ENCODE peak calls at places on chromosomes 13 and 19, in nine cellular contexts. One of them, this sample, is unnamed.

GRCh38 chr13:28729541-28729940 is 10.8 kb upstream of the SLC46A3 start:
- DNase-seq in H1: no peak
- DNase-seq in stomach: no peak
- DNase-seq in transverse colon: no peak
- DNase-seq in suprapubic skin: no peak
- DNase-seq in HepG2: no peak
- DNase-seq in HCT116: no peak
- DNase-seq in GM23338: no peak
- DNase-seq in Panc1: no peak
- DNase-seq in this sample: no peak

GRCh38 chr19:46862504-46862835 is 1.7 kb downstream of the ARHGAP35 start:
- DNase-seq in H1: no peak
- DNase-seq in GM23338: no peak
- DNase-seq in Panc1: no peak
- DNase-seq in HepG2: no peak
- DNase-seq in stomach: no peak
- DNase-seq in suprapubic skin: peak
- DNase-seq in transverse colon: no peak
- DNase-seq in HCT116: no peak
- DNase-seq in this sample: no peak

GRCh38 chr13:71964491-71965108 is 97.6 kb upstream of the DACH1 start:
- DNase-seq in stomach: no peak
- DNase-seq in HCT116: no peak
- DNase-seq in HepG2: no peak
- DNase-seq in transverse colon: no peak
- DNase-seq in GM23338: no peak
- DNase-seq in Panc1: no peak
- DNase-seq in H1: no peak
- DNase-seq in suprapubic skin: no peak
- DNase-seq in this sample: no peak

GRCh38 chr19:43983912-43984686 is at the start of gene ZNF155:
- DNase-seq in HepG2: peak
- DNase-seq in GM23338: peak
- DNase-seq in transverse colon: peak
- DNase-seq in suprapubic skin: peak
- DNase-seq in Panc1: peak
- DNase-seq in HCT116: peak
- DNase-seq in stomach: peak
- DNase-seq in H1: peak
- DNase-seq in this sample: peak

GRCh38 chr13:24161010-24161775 is 673 bp downstream of the SPATA13 start:
- DNase-seq in GM23338: peak
- DNase-seq in transverse colon: peak
- DNase-seq in H1: peak
- DNase-seq in Panc1: no peak
- DNase-seq in suprapubic skin: no peak
- DNase-seq in HCT116: no peak
- DNase-seq in HepG2: peak
- DNase-seq in stomach: peak
- DNase-seq in this sample: no peak

GRCh38 chr19:45547965-45548609 is 36.5 kb downstream of the OPA3 start:
- DNase-seq in GM23338: no peak
- DNase-seq in HCT116: peak
- DNase-seq in suprapubic skin: no peak
- DNase-seq in transverse colon: peak
- DNase-seq in Panc1: no peak
- DNase-seq in H1: no peak
- DNase-seq in HepG2: no peak
- DNase-seq in stomach: no peak
- DNase-seq in this sample: no peak

GRCh38 chr13:100274942-100275506 is 186.1 kb downstream of the PCCA start:
- DNase-seq in HCT116: no peak
- DNase-seq in suprapubic skin: no peak
- DNase-seq in GM23338: no peak
- DNase-seq in HepG2: peak
- DNase-seq in transverse colon: no peak
- DNase-seq in stomach: no peak
- DNase-seq in Panc1: no peak
- DNase-seq in H1: no peak
- DNase-seq in this sample: no peak

GRCh38 chr13:74052402-74052928 is 81.7 kb downstream of the KLF12 start:
- DNase-seq in HepG2: peak
- DNase-seq in transverse colon: no peak
- DNase-seq in GM23338: peak
- DNase-seq in Panc1: no peak
- DNase-seq in suprapubic skin: no peak
- DNase-seq in HCT116: no peak
- DNase-seq in H1: no peak
- DNase-seq in stomach: peak
- DNase-seq in this sample: no peak

GRCh38 chr19:12872941-12873890 is 8.0 kb downstream of the DNASE2 start:
- DNase-seq in stomach: peak
- DNase-seq in HCT116: no peak
- DNase-seq in transverse colon: peak
- DNase-seq in HepG2: peak
- DNase-seq in GM23338: peak
- DNase-seq in H1: peak
- DNase-seq in suprapubic skin: no peak
- DNase-seq in Panc1: no peak
- DNase-seq in this sample: no peak

GRCh38 chr13:66558511-66558910 is 671.6 kb downstream of the PCDH9 start:
- DNase-seq in HepG2: no peak
- DNase-seq in H1: no peak
- DNase-seq in suprapubic skin: no peak
- DNase-seq in transverse colon: no peak
- DNase-seq in HCT116: no peak
- DNase-seq in GM23338: no peak
- DNase-seq in stomach: no peak
- DNase-seq in Panc1: no peak
- DNase-seq in this sample: no peak

GRCh38 chr19:8505680-8506401 is 3.4 kb upstream of the PRAM1 start:
- DNase-seq in HCT116: no peak
- DNase-seq in suprapubic skin: no peak
- DNase-seq in Panc1: no peak
- DNase-seq in transverse colon: peak
- DNase-seq in H1: peak
- DNase-seq in GM23338: peak
- DNase-seq in HepG2: peak
- DNase-seq in stomach: peak
- DNase-seq in this sample: no peak

GRCh38 chr19:8503506-8503905 is 1.1 kb upstream of the PRAM1 start:
- DNase-seq in GM23338: no peak
- DNase-seq in H1: no peak
- DNase-seq in stomach: no peak
- DNase-seq in transverse colon: no peak
- DNase-seq in HepG2: no peak
- DNase-seq in Panc1: no peak
- DNase-seq in suprapubic skin: no peak
- DNase-seq in HCT116: no peak
- DNase-seq in this sample: no peak

GRCh38 chr19:8501968-8502367 is 472 bp downstream of the PRAM1 start:
- DNase-seq in HepG2: no peak
- DNase-seq in GM23338: no peak
- DNase-seq in H1: no peak
- DNase-seq in Panc1: no peak
- DNase-seq in suprapubic skin: no peak
- DNase-seq in stomach: no peak
- DNase-seq in HCT116: no peak
- DNase-seq in transverse colon: no peak
- DNase-seq in this sample: no peak

GRCh38 chr19:8506402-8506957 is 4.0 kb upstream of the PRAM1 start:
- DNase-seq in suprapubic skin: no peak
- DNase-seq in Panc1: no peak
- DNase-seq in H1: no peak
- DNase-seq in transverse colon: no peak
- DNase-seq in GM23338: peak
- DNase-seq in stomach: no peak
- DNase-seq in HCT116: no peak
- DNase-seq in HepG2: no peak
- DNase-seq in this sample: no peak

GRCh38 chr19:8504171-8504570 is 1.7 kb upstream of the PRAM1 start:
- DNase-seq in HCT116: no peak
- DNase-seq in transverse colon: no peak
- DNase-seq in GM23338: no peak
- DNase-seq in H1: no peak
- DNase-seq in stomach: no peak
- DNase-seq in suprapubic skin: no peak
- DNase-seq in HepG2: no peak
- DNase-seq in Panc1: no peak
- DNase-seq in this sample: no peak
- TF ChIP-seq POLR2AphosphoS5 in HCT116: no peak
- TF ChIP-seq POLR2AphosphoS5 in transverse colon: no peak
- TF ChIP-seq POLR2AphosphoS5 in GM23338: no peak
- TF ChIP-seq POLR2AphosphoS5 in H1: no peak
- TF ChIP-seq POLR2AphosphoS5 in stomach: no peak
- TF ChIP-seq POLR2AphosphoS5 in suprapubic skin: no peak
- TF ChIP-seq POLR2AphosphoS5 in HepG2: no peak
- TF ChIP-seq POLR2AphosphoS5 in Panc1: no peak
- TF ChIP-seq POLR2AphosphoS5 in this sample: no peak

GRCh38 chr19:513368-514165 is 6.3 kb downstream of the TPGS1 start:
- DNase-seq in HCT116: no peak
- DNase-seq in H1: no peak
- DNase-seq in transverse colon: no peak
- DNase-seq in Panc1: no peak
- DNase-seq in stomach: no peak
- DNase-seq in HepG2: no peak
- DNase-seq in suprapubic skin: no peak
- DNase-seq in GM23338: no peak
- DNase-seq in this sample: no peak
- H3K4me3 ChIP-seq in HCT116: no peak
- H3K4me3 ChIP-seq in H1: no peak
- H3K4me3 ChIP-seq in transverse colon: no peak
- H3K4me3 ChIP-seq in Panc1: no peak
- H3K4me3 ChIP-seq in stomach: no peak
- H3K4me3 ChIP-seq in HepG2: no peak
- H3K4me3 ChIP-seq in suprapubic skin: no peak
- H3K4me3 ChIP-seq in GM23338: no peak
- H3K4me3 ChIP-seq in this sample: no peak

DNA sequence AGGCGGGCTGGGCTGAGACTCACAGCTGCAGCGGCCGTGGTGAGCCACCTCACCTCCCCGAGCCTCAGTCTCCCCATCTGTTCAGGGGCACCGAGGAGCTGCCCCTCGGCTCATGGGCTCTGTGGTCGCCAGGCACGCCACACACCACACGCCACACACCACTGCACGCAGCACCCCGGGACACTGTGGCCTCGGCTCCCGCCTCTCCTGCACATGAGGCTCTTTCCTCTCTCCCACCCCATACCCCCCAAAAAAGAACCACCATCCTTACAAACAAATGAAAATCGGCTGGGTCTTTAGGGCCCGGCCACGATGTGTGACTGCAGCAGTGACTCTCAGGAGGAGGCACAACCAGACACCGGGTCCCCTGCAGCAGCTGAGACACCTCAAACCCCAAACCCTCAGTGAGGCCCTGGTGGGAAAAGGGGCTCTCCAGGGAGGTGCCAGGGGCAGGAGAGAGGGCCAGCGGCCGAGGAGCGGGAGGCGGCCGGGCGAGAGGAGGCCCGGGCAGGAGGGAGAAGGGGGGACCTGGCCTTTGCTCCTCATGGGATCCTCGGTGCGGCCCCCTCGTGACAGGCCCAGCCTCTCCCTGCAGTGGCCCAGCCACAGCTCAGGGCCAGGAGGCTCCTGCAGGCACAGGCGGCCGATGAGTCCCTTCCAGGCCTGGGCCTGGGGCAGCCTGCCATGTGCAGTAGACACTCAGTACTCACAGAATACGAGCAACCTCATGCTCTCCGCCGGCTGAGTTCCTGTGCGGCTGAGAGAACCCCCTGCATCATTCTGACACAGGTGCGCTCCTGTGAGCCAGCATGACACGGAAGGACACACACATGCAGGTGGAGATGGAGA is 66.3 kb downstream of the RASA3 start:
- DNase-seq in H1: no peak
- DNase-seq in stomach: no peak
- DNase-seq in transverse colon: peak
- DNase-seq in Panc1: no peak
- DNase-seq in suprapubic skin: no peak
- DNase-seq in HCT116: no peak
- DNase-seq in GM23338: no peak
- DNase-seq in HepG2: no peak
- DNase-seq in this sample: no peak
- TF ChIP-seq POLR2AphosphoS5 in H1: no peak
- TF ChIP-seq POLR2AphosphoS5 in stomach: no peak
- TF ChIP-seq POLR2AphosphoS5 in transverse colon: no peak
- TF ChIP-seq POLR2AphosphoS5 in Panc1: no peak
- TF ChIP-seq POLR2AphosphoS5 in suprapubic skin: no peak
- TF ChIP-seq POLR2AphosphoS5 in HCT116: no peak
- TF ChIP-seq POLR2AphosphoS5 in GM23338: no peak
- TF ChIP-seq POLR2AphosphoS5 in HepG2: no peak
- TF ChIP-seq POLR2AphosphoS5 in this sample: no peak

GRCh38 chr19:21141787-21142464 is at the start of gene ZNF431:
- DNase-seq in stomach: peak
- DNase-seq in transverse colon: peak
- DNase-seq in H1: peak
- DNase-seq in HepG2: peak
- DNase-seq in HCT116: peak
- DNase-seq in GM23338: peak
- DNase-seq in suprapubic skin: peak
- DNase-seq in Panc1: peak
- DNase-seq in this sample: peak

GRCh38 chr19:21148681-21149080 is 6.8 kb downstream of the ZNF431 start:
- DNase-seq in stomach: no peak
- DNase-seq in suprapubic skin: no peak
- DNase-seq in HepG2: no peak
- DNase-seq in GM23338: no peak
- DNase-seq in Panc1: no peak
- DNase-seq in HCT116: no peak
- DNase-seq in transverse colon: no peak
- DNase-seq in H1: no peak
- DNase-seq in this sample: peak

GRCh38 chr19:21143846-21144245 is 2.0 kb downstream of the ZNF431 start:
- DNase-seq in stomach: no peak
- DNase-seq in HepG2: no peak
- DNase-seq in Panc1: no peak
- DNase-seq in H1: no peak
- DNase-seq in transverse colon: no peak
- DNase-seq in HCT116: peak
- DNase-seq in suprapubic skin: no peak
- DNase-seq in GM23338: no peak
- DNase-seq in this sample: no peak

GRCh38 chr19:21147540-21147939 is 5.7 kb downstream of the ZNF431 start:
- DNase-seq in GM23338: no peak
- DNase-seq in H1: no peak
- DNase-seq in suprapubic skin: no peak
- DNase-seq in HCT116: no peak
- DNase-seq in HepG2: no peak
- DNase-seq in transverse colon: no peak
- DNase-seq in Panc1: no peak
- DNase-seq in stomach: no peak
- DNase-seq in this sample: no peak

DNA sequence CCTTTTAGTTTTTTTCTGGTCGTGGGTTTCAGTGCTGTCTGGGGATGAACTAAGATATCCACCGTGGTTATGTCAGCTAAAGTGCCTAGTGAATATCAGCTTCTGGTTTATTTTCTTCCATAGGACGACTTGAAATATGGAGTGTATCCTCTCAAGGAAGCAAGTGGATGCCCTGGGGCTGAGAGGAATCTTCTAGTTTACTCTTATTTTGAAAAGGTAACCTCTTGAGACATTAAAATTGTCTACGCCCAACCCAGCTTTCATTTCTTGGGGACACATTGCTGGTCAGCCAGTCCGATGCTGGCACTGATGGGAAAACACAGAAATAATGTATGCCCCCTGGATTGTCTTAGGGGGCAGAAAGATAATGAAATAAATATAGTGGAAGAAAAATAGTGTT is 1.6 kb downstream of the ZNF431 start:
- DNase-seq in Panc1: no peak
- DNase-seq in H1: no peak
- DNase-seq in HCT116: no peak
- DNase-seq in suprapubic skin: no peak
- DNase-seq in HepG2: no peak
- DNase-seq in stomach: no peak
- DNase-seq in transverse colon: no peak
- DNase-seq in GM23338: no peak
- DNase-seq in this sample: no peak
- H3K4me3 ChIP-seq in Panc1: no peak
- H3K4me3 ChIP-seq in H1: no peak
- H3K4me3 ChIP-seq in HCT116: no peak
- H3K4me3 ChIP-seq in suprapubic skin: no peak
- H3K4me3 ChIP-seq in HepG2: no peak
- H3K4me3 ChIP-seq in stomach: no peak
- H3K4me3 ChIP-seq in transverse colon: no peak
- H3K4me3 ChIP-seq in GM23338: peak
- H3K4me3 ChIP-seq in this sample: no peak

This sample was measured in esophagus muscularis mucosa.